ENCODE peak calls at places on chromosomes 7 and 10, in four cellular contexts. C, R, E and D are unnamed samples.
A peak's percentile ranks its signal among the peaks of the same experiment; 100 is the strongest.

GRCh38 chr7:18212788-18213187 is 185.1 kb upstream of the PRPS1L1 start:
- DNase-seq in C (no peak), R (no peak), E (no peak), D (no peak)

GRCh38 chr7:129741743-129742213 is 130.3 kb downstream of the NRF1 start:
- DNase-seq in C (no peak), R (no peak), E (no peak), D (no peak)

GRCh38 chr10:29254123-29255046 is 34.5 kb upstream of the LYZL1 start:
- DNase-seq in C (no peak), R (no peak), E (peak; percentile 83), D (no peak)

GRCh38 chr10:113735913-113736312 is 15.6 kb upstream of the PLEKHS1 start:
- DNase-seq in C (no peak), R (no peak), E (no peak), D (no peak)

GRCh38 chr10:115384665-115385064 is 291.5 kb downstream of the ATRNL1 start:
- DNase-seq in C (no peak), R (no peak), E (no peak), D (no peak)

GRCh38 chr10:121598261-121599249 is at the start of gene FGFR2:
- DNase-seq in C (peak; percentile 76), R (peak; percentile 56), E (peak; percentile 68), D (peak; percentile 69)

GRCh38 chr7:130037703-130038102 is 13.5 kb downstream of the ZC3HC1 start:
- DNase-seq in C (no peak), R (no peak), E (no peak), D (no peak)

GRCh38 chr10:82815680-82816079 is 940.7 kb downstream of the NRG3 start:
- DNase-seq in C (no peak), R (no peak), E (no peak), D (no peak)

GRCh38 chr7:101198476-101198875 is 2.4 kb downstream of the MOGAT3 start:
- DNase-seq in C (no peak), R (no peak), E (no peak), D (no peak)

GRCh38 chr7:33888206-33888605 is 17.1 kb upstream of the BMPER start:
- DNase-seq in C (no peak), R (no peak), E (no peak), D (no peak)

GRCh38 chr7:66157060-66157459 is 42.4 kb downstream of the CRCP start:
- DNase-seq in C (no peak), R (no peak), E (peak; percentile 57), D (no peak)

DNA sequence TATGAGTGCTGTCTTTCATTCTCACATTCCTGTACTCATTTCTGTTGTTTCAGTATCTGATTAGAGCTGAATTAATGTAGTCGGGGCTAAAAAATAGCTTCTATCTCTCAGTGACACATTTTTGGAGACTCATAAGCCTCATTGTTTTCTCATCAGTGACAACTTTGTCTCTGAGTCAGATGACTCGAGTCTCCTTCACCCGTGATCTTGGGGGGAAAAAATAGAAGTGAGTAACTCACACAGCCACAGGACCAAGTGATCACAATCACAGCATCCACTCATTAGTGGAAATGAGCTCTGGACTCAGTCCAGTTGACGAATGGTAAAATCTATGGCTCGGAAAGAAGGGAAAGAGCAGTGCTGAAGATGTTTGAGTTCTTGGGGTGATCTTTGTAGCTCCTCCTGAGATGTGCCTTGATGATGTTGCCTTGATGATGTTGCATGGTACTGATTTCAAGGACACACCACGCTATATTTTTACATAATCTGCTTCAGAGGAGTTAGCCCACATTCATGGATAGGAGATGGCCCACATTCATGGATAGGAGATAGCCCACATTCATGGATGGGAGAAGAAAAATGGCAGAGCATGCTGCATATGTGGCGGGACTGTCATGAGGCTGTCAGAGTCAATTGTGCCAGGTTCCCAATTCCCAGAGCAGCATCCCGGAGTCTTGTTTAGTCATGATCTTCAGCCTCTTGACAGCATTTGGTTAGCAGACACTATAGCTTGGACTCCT is 214.7 kb downstream of the CELF2 start:
- DNase-seq in C (no peak), R (no peak), E (no peak), D (no peak)
- TF ChIP-seq POLR2A in C (no peak), R (no peak), E (no peak), D (no peak)

GRCh38 chr7:80309971-80310549 is 175.4 kb downstream of the GNAI1 start:
- DNase-seq in C (no peak), R (no peak), E (no peak), D (no peak)

GRCh38 chr7:80313716-80314115 is 179.1 kb downstream of the GNAI1 start:
- DNase-seq in C (no peak), R (no peak), E (no peak), D (no peak)

GRCh38 chr7:80313067-80313626 is 178.5 kb downstream of the GNAI1 start:
- DNase-seq in C (no peak), R (no peak), E (no peak), D (no peak)

GRCh38 chr7:80311313-80311712 is 176.7 kb downstream of the GNAI1 start:
- DNase-seq in C (no peak), R (no peak), E (no peak), D (no peak)

DNA sequence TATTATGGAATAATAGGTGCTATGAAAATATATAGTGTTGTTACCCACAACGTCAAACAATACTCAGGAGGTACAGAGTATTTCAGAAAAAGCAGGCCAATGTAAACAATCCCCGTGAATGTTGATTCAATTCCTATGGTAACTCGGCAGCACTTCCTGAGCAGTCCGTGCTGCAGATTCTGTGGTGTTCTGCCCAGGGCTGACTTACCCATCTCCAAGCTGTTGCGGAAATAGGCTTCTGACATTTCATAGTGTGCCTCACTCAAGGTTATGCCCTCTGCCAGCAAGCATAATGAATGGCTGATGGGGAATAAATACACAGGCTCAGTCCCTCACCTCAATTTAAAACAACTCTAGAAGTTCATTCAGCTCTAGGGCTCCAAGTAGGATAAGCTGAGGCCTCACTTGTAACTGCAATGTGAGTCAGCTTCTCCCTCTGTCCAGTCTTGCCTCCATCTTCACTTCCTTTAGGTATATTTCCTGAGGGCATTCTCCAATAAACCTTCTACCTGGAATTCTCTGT is 177.6 kb downstream of the GNAI1 start:
- DNase-seq in C (no peak), R (no peak), E (no peak), D (no peak)
- TF ChIP-seq POLR2A in C (no peak), R (no peak), E (no peak), D (no peak)

GRCh38 chr7:157840174-157840912 is 503.5 kb downstream of the DNAJB6 start:
- DNase-seq in C (no peak), R (no peak), E (no peak), D (no peak)
- TF ChIP-seq POLR2A in C (no peak), R (no peak), E (no peak), D (no peak)

DNA sequence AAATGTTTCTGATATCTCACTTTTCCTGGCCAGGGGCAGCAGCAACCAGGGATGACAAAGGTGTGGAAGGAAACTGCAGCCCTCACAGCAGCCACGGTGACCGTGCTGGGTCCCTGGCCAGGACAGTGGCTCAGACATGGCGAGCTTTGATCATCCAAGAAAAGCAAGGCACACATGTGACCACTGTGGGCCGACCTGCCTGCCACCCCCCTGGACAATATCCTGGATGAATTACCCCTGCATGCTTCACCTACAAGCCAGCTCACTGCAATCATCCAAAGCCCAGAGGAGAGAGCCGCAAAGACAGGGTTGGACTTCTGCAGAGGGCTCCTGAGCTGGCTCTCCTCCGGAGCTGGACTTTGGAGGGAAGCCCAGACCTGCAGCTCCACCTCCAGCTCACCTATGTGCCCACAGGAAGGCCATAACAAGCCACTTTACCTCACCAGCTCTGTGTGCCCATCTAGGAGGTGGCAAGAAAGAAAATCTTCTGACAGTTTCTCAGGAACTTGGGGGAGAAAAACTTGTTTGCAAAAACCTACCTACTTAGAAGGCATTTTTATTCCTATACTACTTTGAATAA is 2.7 kb downstream of the CHST15 start:
- DNase-seq in C (no peak), R (no peak), E (no peak), D (no peak)
- TF ChIP-seq POLR2A in C (no peak), R (no peak), E (no peak), D (no peak)

GRCh38 chr7:107725138-107725740 is 18.7 kb upstream of the CBLL1 start:
- DNase-seq in C (peak; percentile 36), R (peak; percentile 49), E (peak; percentile 83), D (no peak)

GRCh38 chr7:107723255-107723654 is 20.7 kb upstream of the CBLL1 start:
- DNase-seq in C (no peak), R (no peak), E (no peak), D (no peak)

GRCh38 chr7:107726356-107727130 is 17.4 kb upstream of the CBLL1 start:
- DNase-seq in C (no peak), R (no peak), E (no peak), D (no peak)

GRCh38 chr7:107718456-107719193 is 25.3 kb upstream of the CBLL1 start:
- DNase-seq in C (no peak), R (no peak), E (no peak), D (no peak)

GRCh38 chr7:107721286-107721685 is 22.7 kb upstream of the CBLL1 start:
- DNase-seq in C (no peak), R (no peak), E (no peak), D (no peak)
- TF ChIP-seq POLR2A in C (no peak), R (no peak), E (no peak), D (no peak)

DNA sequence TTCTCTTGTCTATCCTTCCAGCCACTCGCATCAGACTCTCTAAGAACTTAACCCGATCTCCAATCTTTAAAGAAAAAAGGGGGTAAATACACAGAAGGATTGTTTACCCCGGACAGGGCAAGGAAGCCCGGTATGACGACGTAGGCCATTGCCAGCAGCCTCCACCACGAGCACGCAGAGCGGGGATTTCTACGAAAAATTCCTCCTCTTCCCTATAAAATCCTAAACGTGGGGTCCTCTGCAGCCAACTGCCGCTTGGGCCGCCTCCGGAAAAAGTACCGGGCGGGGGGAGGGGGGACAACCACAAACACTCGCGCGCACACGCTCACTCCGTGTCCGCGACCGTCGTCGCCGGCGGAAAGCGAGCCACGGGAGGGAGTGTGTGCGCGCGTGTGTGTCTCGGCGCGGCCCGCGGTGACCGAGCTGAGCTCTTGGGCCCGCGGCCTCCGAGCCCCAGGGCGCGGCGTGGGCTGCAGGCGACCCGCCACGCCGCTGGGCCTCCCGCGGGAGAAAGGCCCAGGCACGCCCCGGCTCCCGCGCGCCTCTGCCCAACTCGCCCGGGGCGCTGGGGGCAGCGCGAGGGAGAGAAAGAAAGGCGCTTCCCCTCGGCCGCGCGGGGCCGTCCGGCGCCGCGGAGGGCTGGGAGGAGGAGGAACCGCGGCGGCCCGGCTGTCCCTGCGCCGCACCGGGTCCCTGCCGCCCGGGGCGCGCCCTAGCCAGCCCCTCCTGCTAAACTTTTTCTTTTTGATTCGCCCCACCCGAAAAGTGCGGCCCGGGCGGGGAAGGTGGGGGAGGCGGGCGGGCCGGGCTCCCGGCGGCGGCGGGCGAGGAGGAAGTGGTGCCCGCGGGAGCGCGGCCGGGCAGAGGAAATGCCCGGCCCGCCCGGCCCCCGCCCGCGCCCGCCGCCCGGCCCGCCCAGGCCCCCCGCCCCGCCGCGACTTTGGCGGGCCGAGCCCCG is 1.6 kb downstream of the CTBP2 start:
- DNase-seq in C (peak; percentile 74), R (no peak), E (peak; percentile 65), D (peak; percentile 32)
- TF ChIP-seq POLR2A in C (no peak), R (peak; percentile 51), E (peak; percentile 40), D (peak; percentile 55)

GRCh38 chr7:105295626-105296352 is 92.9 kb downstream of the SRPK2 start:
- DNase-seq in C (no peak), R (no peak), E (no peak), D (no peak)

GRCh38 chr7:105296491-105296890 is 92.2 kb downstream of the SRPK2 start:
- DNase-seq in C (no peak), R (no peak), E (no peak), D (no peak)

GRCh38 chr7:105298439-105298894 is 90.3 kb downstream of the SRPK2 start:
- DNase-seq in C (no peak), R (no peak), E (no peak), D (no peak)

GRCh38 chr7:105298004-105298403 is 90.7 kb downstream of the SRPK2 start:
- DNase-seq in C (no peak), R (no peak), E (no peak), D (no peak)

GRCh38 chr7:105297309-105297708 is 91.4 kb downstream of the SRPK2 start:
- DNase-seq in C (no peak), R (no peak), E (peak; percentile 17), D (no peak)
- TF ChIP-seq POLR2A in C (no peak), R (no peak), E (no peak), D (no peak)